ENCODE peak calls at places on chromosome 15, in six cellular contexts. H is cardiac fibroblast, F is astrocyte of the spinal cord, O is MCF 10A, T is stomach, X is chondrocyte. P is an unnamed sample.

GRCh38 chr15:92687183-92687582 is 31.6 kb upstream of the FAM174B start:
- DNase-seq in H (no peak), F (peak), O (no peak), T (no peak), X (no peak), P (no peak)

GRCh38 chr15:65323071-65323511 is 18.6 kb downstream of the RNU5B-1 start:
- DNase-seq in H (peak), F (peak), O (peak), T (no peak), X (no peak), P (no peak)

GRCh38 chr15:81106560-81106959 is 27.5 kb upstream of the CFAP161 start:
- DNase-seq in H (peak), F (peak), O (peak), T (peak), X (no peak), P (peak)

GRCh38 chr15:73683624-73684536 is at the start of gene CD276:
- DNase-seq in H (peak), F (peak), O (peak), T (peak), X (peak), P (peak)

GRCh38 chr15:86183765-86184491 is 104.3 kb downstream of the AGBL1 start:
- DNase-seq in H (no peak), F (no peak), O (no peak), T (no peak), X (no peak), P (no peak)

GRCh38 chr15:40114218-40114617 is 5.5 kb upstream of the BMF start:
- DNase-seq in H (no peak), F (no peak), O (no peak), T (no peak), X (no peak), P (no peak)

GRCh38 chr15:100995471-100996430 is 76.6 kb downstream of the LRRK1 start:
- DNase-seq in H (no peak), F (peak), O (no peak), T (no peak), X (no peak), P (no peak)

GRCh38 chr15:20352241-20353200 is 189.1 kb downstream of the GOLGA6L6 start:
- DNase-seq in H (no peak), F (no peak), O (no peak), T (no peak), X (peak), P (no peak)

GRCh38 chr15:62430552-62430951 is 265.5 kb upstream of the C2CD4B start:
- DNase-seq in H (no peak), F (no peak), O (no peak), T (no peak), X (no peak), P (no peak)

GRCh38 chr15:77821188-77821958 is 188.7 kb upstream of the LINGO1 start:
- DNase-seq in H (peak), F (peak), O (peak), T (peak), X (no peak), P (peak)

GRCh38 chr15:38534691-38535090 is 29.9 kb downstream of the RASGRP1 start:
- DNase-seq in H (no peak), F (no peak), O (no peak), T (no peak), X (no peak), P (no peak)
- TF ChIP-seq CTCF in H (no peak), F (no peak), O (no peak), T (no peak), X (no peak), P (no peak)

GRCh38 chr15:70789213-70789612 is 25.9 kb upstream of the UACA start:
- DNase-seq in H (no peak), F (no peak), O (no peak), T (no peak), X (no peak), P (peak)
- TF ChIP-seq CTCF in H (no peak), F (no peak), O (no peak), T (no peak), X (no peak), P (no peak)

DNA sequence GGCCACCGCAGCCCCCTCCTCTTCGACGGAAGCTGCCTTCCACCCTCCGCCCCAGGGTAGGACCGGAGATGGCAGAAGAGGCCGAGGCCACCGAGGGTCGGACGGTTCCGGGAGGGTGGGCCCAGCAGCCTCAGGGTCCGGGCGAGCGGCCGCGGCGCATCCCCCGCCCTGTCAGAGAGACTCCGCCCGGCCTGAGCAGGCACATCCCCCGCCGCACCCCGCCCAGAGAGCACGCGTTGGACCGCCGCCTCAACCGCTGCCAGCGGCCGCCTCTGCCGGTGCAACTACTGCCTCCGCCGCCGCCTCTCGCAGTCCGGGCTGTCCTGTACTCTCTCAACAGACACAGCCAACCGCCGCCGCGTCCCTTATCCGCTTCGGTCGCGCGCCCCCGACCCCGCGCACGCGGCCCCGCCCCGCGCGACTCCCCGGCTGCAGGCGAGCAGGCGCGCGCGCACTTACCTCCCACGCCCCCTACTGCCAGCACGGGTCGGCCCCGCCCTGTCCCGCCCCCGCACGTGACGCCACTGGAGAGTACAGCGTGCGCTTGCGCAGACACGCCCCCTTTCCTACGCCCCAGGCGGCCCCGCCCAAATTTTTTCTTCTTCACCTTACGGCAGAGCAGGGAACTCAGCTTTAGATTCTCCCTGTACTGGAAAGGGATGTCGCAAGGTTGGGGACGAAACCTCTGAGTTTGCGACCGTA is at the start of gene MYO9A:
- DNase-seq in H (peak), F (peak), O (peak), T (peak), X (peak), P (peak)
- TF ChIP-seq CTCF in H (no peak), F (no peak), O (no peak), T (no peak), X (peak), P (no peak)

DNA sequence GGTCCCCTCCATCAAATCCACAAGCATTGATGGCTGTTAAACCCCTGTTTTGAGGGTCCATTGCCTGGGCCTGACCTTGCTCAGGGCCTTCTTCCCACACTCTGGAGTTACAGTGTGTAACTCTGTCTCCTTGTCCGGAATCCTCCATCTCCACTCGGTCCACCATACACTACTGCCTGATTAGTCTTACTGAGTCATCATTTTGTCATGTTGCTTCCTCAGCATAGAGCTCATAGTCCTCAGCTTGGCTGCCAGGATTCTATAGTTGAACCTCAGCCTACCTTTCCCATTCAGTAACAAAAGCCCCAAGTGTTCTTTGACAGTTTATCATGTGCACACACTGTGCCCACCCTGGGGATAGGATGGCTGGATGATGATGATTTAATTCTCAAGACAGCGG is 113.0 kb downstream of the PDE8A start:
- DNase-seq in H (peak), F (peak), O (peak), T (no peak), X (no peak), P (peak)
- TF ChIP-seq CTCF in H (no peak), F (no peak), O (no peak), T (no peak), X (no peak), P (no peak)

DNA sequence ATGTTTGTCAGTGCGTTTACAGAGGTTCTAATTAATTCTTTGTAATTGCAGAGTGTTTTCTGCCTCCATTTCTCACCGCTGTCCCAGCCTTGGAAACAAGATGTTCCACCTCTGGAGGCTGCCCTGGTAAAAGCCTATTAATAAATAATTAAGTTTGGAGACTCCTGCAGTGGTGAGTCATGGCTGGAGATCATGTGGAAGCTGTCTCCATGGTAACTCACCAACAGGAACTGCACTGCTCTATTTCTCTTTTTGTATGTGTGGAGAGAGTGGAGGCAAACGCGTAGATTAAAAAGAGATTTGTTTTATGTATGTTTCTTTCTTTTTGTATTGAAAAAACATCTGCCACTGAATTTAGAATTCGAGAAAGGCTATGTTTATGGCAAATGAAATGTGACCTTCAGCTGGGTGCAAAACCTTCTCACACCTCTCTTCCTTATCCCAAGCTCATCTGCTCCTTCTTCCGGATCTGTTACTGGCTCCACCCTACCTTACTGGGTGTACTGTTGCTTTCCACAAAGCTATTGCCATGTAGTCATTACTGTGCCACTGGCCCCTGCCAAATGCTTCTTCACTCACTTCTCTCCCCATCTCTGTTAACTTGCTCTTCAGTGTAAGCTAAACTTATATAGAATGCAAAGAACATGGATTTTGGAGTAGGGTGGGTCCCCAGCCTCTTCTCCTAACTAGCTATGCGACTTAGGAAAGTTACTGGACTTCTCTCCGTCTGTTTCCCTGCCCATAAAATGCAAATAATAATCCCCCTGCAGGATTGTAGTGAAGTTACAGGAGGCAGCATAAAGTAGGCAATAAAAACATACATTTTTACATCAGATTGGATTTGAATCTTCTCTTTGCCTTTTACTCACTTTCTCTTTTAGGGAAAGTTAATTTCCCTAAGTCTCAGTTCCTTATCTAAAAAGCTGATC is 778.5 kb downstream of the NTRK3 start:
- DNase-seq in H (peak), F (peak), O (peak), T (no peak), X (no peak), P (peak)
- TF ChIP-seq CTCF in H (peak), F (peak), O (peak), T (no peak), X (no peak), P (peak)

GRCh38 chr15:57655809-57656208 is 50.7 kb upstream of the POLR2M start:
- DNase-seq in H (no peak), F (no peak), O (no peak), T (no peak), X (no peak), P (no peak)
- TF ChIP-seq CTCF in H (no peak), F (no peak), O (no peak), T (no peak), X (peak), P (no peak)

GRCh38 chr15:70974004-70974832 is 81.6 kb downstream of the LRRC49 start:
- DNase-seq in H (peak), F (peak), O (peak), T (no peak), X (no peak), P (peak)
- TF ChIP-seq CTCF in H (peak), F (peak), O (peak), T (no peak), X (peak), P (peak)

P was measured in fibroblast of the aortic adventitia.